ENCODE peak calls at places on chromosomes 5 and 9, in five cellular contexts. B is coronary artery, E is RWPE1, W is suprapubic skin, N is IMR-90. I is an unnamed sample.

GRCh38 chr5:52804359-52804758 is 16.6 kb downstream of the ITGA1 start:
- DNase-seq in E (no peak), W (no peak), B (no peak), N (no peak), I (no peak)

GRCh38 chr9:89743216-89743575 is 138.4 kb downstream of the GADD45G start:
- DNase-seq in W (no peak), B (no peak), E (no peak), N (no peak), I (no peak)

GRCh38 chr5:33310471-33310870 is 130.3 kb upstream of the TARS1 start:
- DNase-seq in N (peak), B (no peak), E (peak), W (no peak), I (no peak)

GRCh38 chr5:140295414-140295813 is 7.5 kb downstream of the PFDN1 start:
- DNase-seq in B (no peak), W (no peak), E (peak), N (peak), I (no peak)

GRCh38 chr9:18238254-18238653 is 235.7 kb upstream of the ADAMTSL1 start:
- DNase-seq in E (peak), N (peak), B (no peak), W (no peak), I (no peak)

GRCh38 chr5:36696059-36696673 is 89.8 kb downstream of the SLC1A3 start:
- DNase-seq in N (peak), W (no peak), B (no peak), E (peak), I (peak)

GRCh38 chr9:100601216-100601615 is 23.3 kb downstream of the CAVIN4 start:
- DNase-seq in B (no peak), E (peak), N (peak), W (no peak), I (peak)

GRCh38 chr9:127139071-127139731 is 16.8 kb upstream of the ANGPTL2 start:
- DNase-seq in E (no peak), B (no peak), N (no peak), W (peak), I (peak)

GRCh38 chr5:154779105-154779504 is 23.9 kb downstream of the LARP1 start:
- DNase-seq in W (no peak), N (peak), B (no peak), E (peak), I (peak)

GRCh38 chr5:58394326-58394725 is 65.6 kb downstream of the PLK2 start:
- DNase-seq in N (no peak), W (no peak), B (no peak), E (no peak), I (no peak)

GRCh38 chr5:169911448-169912212 is 68.7 kb downstream of the INSYN2B start:
- DNase-seq in N (no peak), B (no peak), W (no peak), E (peak), I (no peak)

GRCh38 chr5:2149196-2149541 is 266.4 kb upstream of the IRX4 start:
- DNase-seq in N (no peak), W (no peak), E (peak), B (no peak), I (no peak)

GRCh38 chr5:151870820-151871219 is 53.8 kb downstream of the GLRA1 start:
- DNase-seq in W (no peak), N (peak), E (peak), B (no peak), I (no peak)

GRCh38 chr5:145236127-145236526 is 599.0 kb downstream of the PRELID2 start:
- DNase-seq in W (no peak), N (peak), B (no peak), E (no peak), I (no peak)

GRCh38 chr5:167985373-167985772 is 306.1 kb upstream of the WWC1 start:
- DNase-seq in E (no peak), B (no peak), N (no peak), W (no peak), I (no peak)

GRCh38 chr5:33257807-33258491 is 182.8 kb upstream of the TARS1 start:
- DNase-seq in B (no peak), N (peak), E (peak), W (no peak), I (no peak)

GRCh38 chr9:111375062-111375461 is 45.0 kb upstream of the OR2K2 start:
- DNase-seq in E (no peak), N (no peak), B (no peak), W (no peak), I (no peak)

GRCh38 chr5:97243352-97243751 is 60.3 kb upstream of the RIOK2 start:
- DNase-seq in N (no peak), E (no peak), B (no peak), W (no peak), I (no peak)

DNA sequence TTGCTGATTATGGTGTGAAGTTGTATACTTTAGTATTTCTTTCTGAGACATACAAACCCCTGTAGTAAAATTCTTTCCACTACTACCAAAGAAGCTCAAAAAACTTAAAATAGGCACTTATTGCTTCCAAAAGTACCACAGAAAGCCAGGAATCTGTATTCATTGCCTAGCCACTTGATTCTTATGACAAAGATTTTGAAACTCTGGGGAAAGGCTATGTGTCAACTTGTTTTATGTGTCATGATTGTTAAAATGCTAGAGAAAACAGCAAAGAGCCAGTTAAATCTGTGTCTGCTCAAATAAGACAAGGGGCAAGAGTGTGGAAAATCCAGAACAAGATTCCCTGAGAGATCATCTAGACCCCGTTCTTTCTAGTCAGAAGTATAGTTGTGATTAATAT is 6.0 kb downstream of the KIF2A start:
- DNase-seq in E (no peak), N (no peak), B (no peak), W (no peak), I (no peak)
- H3K27ac ChIP-seq in E (no peak), N (no peak), B (no peak), W (no peak), I (no peak)

DNA sequence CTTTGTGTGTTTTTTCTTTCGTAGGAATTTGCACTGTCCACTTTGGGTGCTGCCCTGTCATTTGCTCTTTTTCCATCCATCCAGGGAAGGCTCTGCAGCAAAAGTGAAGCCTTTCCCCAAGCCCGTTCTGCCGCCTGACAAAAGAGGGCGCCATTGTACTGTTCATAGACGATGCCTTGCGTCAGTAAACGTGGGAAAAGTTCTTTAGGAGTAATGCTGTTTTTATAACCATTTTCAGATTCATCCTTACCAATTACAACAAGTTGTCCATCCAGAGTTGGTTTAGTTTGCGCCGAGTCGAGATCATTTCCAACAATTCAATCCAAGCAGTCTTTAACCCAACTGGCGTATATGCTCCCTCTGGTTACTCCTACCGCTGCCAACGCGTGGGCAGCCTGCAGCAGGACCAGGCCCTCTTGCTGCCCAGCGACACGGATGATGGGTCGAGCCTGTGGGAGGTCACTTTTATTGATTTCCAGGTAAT is 34.3 kb upstream of the RPS23 start:
- DNase-seq in B (peak), N (peak), E (peak), W (no peak), I (peak)
- H3K27ac ChIP-seq in B (peak), N (no peak), E (no peak), W (no peak), I (no peak)

DNA sequence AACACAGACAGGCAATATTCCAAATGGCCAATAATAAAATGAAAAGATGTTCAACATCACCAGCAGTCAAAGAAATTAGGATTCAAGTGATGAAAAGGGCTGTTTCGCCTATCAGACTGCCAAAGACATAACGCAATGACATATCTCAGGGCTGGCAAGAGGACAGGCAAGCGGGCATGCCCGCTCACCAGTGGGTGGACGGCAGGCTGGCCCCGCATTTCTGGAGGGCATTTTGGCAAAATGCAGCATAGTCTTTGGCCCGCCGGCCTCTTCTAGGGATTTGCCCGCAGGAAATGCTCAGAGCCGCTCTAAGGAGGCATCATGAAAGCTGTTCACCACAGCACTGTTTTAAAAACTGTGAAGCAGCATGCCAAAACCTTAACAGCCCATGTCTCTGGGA is 1.4 kb upstream of the PPP1R26 start:
- DNase-seq in B (no peak), N (no peak), E (no peak), W (no peak), I (no peak)
- H3K27ac ChIP-seq in B (peak), N (no peak), E (peak), W (no peak), I (no peak)

DNA sequence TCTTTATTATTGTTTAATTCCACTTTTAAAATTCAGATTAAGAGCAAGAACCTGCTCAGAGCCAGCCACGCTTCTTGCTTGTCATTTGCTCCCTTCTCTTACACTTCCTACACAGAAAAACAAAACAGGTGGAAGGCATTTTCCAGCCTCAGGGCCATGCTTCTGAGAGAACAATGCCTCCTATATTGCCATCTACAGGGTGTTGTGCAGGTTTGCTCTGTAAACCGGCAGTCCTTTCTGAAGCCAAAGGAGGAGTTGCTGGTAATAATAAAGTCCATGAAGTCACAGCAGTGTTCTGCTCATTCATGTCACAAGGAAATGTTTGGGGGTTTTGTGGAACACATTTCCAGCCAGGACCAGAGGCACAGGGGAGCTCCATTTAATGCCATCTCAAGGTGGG is 16.1 kb upstream of the PRLR start:
- DNase-seq in W (no peak), N (no peak), E (no peak), B (no peak), I (no peak)
- H3K27ac ChIP-seq in W (no peak), N (no peak), E (no peak), B (no peak), I (no peak)

DNA sequence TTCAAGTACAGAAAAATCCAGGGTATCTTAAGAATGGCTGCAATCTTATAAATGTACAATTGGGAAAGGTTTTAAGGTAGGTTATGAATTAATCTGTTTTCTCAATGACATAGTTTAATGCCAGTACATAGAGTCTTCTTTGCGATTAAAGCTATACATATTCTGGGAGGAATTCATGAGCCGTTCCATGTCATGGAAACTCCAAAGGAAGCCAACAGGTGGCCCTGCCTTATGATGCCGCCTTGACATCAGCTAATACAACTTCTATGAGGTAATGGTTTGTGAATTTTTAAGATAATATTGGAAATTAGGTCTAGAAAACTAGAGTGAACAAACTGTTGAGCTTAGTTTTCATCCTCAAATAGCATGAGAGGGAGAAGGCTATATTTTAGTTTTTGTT is 713.4 kb downstream of the EFNA5 start:
- DNase-seq in N (no peak), W (no peak), E (no peak), B (no peak), I (no peak)
- H3K27ac ChIP-seq in N (no peak), W (no peak), E (no peak), B (no peak), I (no peak)

GRCh38 chr9:125511780-125512179 is 195.2 kb downstream of the MAPKAP1 start:
- DNase-seq in E (peak), N (no peak), B (no peak), W (no peak), I (no peak)
- H3K27ac ChIP-seq in E (no peak), N (no peak), B (no peak), W (no peak), I (no peak)

DNA sequence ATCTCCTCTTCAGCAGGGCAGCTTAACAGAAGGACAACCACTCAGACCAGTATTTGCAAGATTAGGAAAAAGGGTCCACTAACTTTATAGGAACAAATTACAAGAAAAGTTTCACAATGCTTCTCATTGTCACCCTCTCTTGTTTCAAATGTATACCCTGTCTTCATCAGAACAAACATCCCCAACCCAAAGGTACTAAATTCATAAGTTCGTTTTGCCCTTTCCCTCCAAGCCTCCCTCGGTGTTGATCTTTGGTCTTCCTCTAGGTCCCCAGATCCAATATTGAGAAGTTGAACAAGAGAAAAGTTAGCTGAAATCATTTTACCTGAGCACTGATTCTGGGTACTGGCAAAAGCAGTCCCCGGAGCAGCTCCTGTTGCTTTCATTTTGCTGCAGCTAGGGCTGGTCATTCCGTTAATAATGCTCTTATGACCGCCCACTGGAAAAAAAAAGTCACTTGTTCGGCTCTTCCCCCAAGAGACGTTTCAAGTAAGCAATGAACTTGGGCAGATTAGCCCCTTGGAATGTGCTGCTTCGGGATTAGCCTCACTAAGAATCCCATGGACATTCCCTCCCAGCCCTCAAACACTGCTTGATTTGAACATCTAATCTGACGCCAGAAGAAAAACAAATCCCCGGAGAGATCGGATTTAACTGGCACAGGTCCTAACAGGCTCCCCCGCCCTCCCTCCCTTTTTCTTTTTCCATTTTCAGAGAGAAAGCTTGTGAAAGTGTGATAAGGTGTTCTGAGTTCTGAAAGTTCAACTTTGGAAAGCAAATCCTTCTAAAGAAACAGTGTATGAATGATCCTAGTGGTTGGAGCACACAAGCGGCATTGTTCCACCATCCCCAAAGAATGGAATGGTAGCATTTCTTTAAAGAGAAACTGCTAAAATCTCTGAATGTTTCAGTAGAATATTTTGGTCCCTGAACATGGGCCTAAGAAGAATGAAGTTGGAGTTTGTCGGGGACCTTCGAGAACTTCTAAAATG is 252.5 kb downstream of the TRPM3 start:
- DNase-seq in E (no peak), N (no peak), B (peak), W (no peak), I (peak)
- H3K27ac ChIP-seq in E (no peak), N (no peak), B (peak), W (no peak), I (no peak)

DNA sequence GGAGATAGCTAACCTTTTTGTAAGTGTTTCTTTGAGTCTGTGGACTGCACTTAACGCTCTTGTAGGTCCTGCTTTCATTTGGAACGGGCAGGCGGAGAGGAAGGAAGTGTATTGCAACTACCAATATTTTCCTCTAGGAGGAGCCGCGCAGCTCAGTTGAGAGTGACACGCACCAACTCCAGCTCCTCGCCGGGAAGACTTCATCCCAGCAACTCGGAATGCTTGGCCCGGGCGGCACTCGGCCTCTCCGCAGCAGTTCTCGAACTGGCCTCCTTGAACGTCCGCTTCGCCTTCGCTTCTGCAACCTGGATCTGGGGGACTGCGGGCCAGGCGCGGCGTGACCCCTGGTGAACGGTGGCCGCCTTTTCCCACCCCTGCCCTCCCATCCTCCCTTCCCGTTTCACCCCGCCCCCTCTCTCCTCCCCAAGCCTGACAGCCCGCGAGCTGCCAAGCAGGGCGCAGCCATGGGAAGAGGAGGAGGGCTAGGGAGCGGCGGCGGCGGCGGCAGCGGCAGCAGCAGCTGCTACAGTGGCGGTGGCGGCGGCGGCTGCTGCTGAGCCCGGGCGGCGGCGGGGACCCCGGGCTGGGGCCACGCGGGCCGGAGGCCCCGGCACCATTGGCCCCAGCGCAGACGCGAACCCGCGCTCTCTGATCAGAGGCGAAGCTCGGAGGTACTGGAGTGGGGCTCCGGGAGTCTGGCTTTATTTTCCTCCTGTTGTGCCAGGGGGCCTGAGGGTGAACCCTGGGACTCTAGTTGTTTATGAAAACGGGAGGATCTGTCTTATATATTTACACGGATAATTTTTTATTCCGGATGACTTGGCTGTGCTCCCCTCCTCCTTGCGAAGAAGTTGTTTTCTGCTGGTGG is at the start of gene GHR:
- DNase-seq in B (peak), N (peak), E (peak), W (peak), I (peak)
- H3K27ac ChIP-seq in B (peak), N (peak), E (no peak), W (peak), I (no peak)